ENCODE peak calls at places on chromosomes 6 and 20, in eight cellular contexts. One of them, this sample, is unnamed.

GRCh38 chr6:21691685-21692346 is 98.3 kb downstream of the SOX4 start:
- DNase-seq in mucosa of descending colon: no peak
- DNase-seq in testis: no peak
- DNase-seq in fibroblast of lung: no peak
- DNase-seq in HCT116: no peak
- DNase-seq in heart right ventricle: no peak
- DNase-seq in BJ: no peak
- DNase-seq in body of pancreas: no peak
- DNase-seq in this sample: no peak

GRCh38 chr6:88358846-88359245 is 192.7 kb upstream of the CNR1 start:
- DNase-seq in mucosa of descending colon: no peak
- DNase-seq in BJ: no peak
- DNase-seq in HCT116: no peak
- DNase-seq in heart right ventricle: no peak
- DNase-seq in body of pancreas: no peak
- DNase-seq in fibroblast of lung: peak; percentile 64
- DNase-seq in testis: no peak
- DNase-seq in this sample: no peak

GRCh38 chr6:139126255-139126654 is 8.6 kb upstream of the HECA start:
- DNase-seq in testis: peak; percentile 33
- DNase-seq in BJ: peak; percentile 62
- DNase-seq in fibroblast of lung: peak; percentile 83
- DNase-seq in heart right ventricle: no peak
- DNase-seq in body of pancreas: no peak
- DNase-seq in HCT116: no peak
- DNase-seq in mucosa of descending colon: no peak
- DNase-seq in this sample: no peak

GRCh38 chr20:19806806-19807691 is 49.0 kb downstream of the RIN2 start:
- DNase-seq in fibroblast of lung: peak; percentile 82
- DNase-seq in testis: no peak
- DNase-seq in mucosa of descending colon: peak; percentile 29
- DNase-seq in HCT116: no peak
- DNase-seq in body of pancreas: peak; percentile 34
- DNase-seq in BJ: no peak
- DNase-seq in heart right ventricle: no peak
- DNase-seq in this sample: no peak

GRCh38 chr6:41591859-41592502 is 45.8 kb downstream of the FOXP4 start:
- DNase-seq in mucosa of descending colon: peak; percentile 83
- DNase-seq in HCT116: peak; percentile 46
- DNase-seq in BJ: no peak
- DNase-seq in heart right ventricle: peak; percentile 73
- DNase-seq in body of pancreas: peak; percentile 82
- DNase-seq in fibroblast of lung: peak; percentile 32
- DNase-seq in testis: peak; percentile 86
- DNase-seq in this sample: no peak

GRCh38 chr6:37381579-37381978 is 27.8 kb downstream of the RNF8 start:
- DNase-seq in fibroblast of lung: peak; percentile 72
- DNase-seq in mucosa of descending colon: peak; percentile 24
- DNase-seq in heart right ventricle: no peak
- DNase-seq in body of pancreas: peak; percentile 38
- DNase-seq in testis: peak; percentile 33
- DNase-seq in BJ: peak; percentile 4
- DNase-seq in HCT116: peak; percentile 74
- DNase-seq in this sample: peak; percentile 61

GRCh38 chr6:134464690-134465411 is 146.9 kb upstream of the SGK1 start:
- DNase-seq in mucosa of descending colon: no peak
- DNase-seq in BJ: no peak
- DNase-seq in body of pancreas: no peak
- DNase-seq in fibroblast of lung: peak; percentile 97
- DNase-seq in HCT116: no peak
- DNase-seq in testis: no peak
- DNase-seq in heart right ventricle: no peak
- DNase-seq in this sample: peak; percentile 94

GRCh38 chr6:21792177-21792576 is 198.6 kb downstream of the SOX4 start:
- DNase-seq in HCT116: no peak
- DNase-seq in BJ: no peak
- DNase-seq in mucosa of descending colon: no peak
- DNase-seq in body of pancreas: no peak
- DNase-seq in testis: no peak
- DNase-seq in heart right ventricle: no peak
- DNase-seq in fibroblast of lung: no peak
- DNase-seq in this sample: no peak

GRCh38 chr6:10237284-10238043 is 177.4 kb downstream of the TFAP2A start:
- DNase-seq in HCT116: peak; percentile 86
- DNase-seq in mucosa of descending colon: peak; percentile 25
- DNase-seq in body of pancreas: no peak
- DNase-seq in fibroblast of lung: peak; percentile 59
- DNase-seq in BJ: peak; percentile 44
- DNase-seq in testis: no peak
- DNase-seq in heart right ventricle: no peak
- DNase-seq in this sample: peak; percentile 35

GRCh38 chr6:54525731-54526130 is 217.5 kb downstream of the TINAG start:
- DNase-seq in body of pancreas: no peak
- DNase-seq in mucosa of descending colon: no peak
- DNase-seq in fibroblast of lung: peak; percentile 86
- DNase-seq in testis: no peak
- DNase-seq in heart right ventricle: no peak
- DNase-seq in BJ: no peak
- DNase-seq in HCT116: peak; percentile 10
- DNase-seq in this sample: peak; percentile 0

GRCh38 chr6:143516700-143517446 is 5.4 kb upstream of the FUCA2 start:
- DNase-seq in BJ: no peak
- DNase-seq in mucosa of descending colon: no peak
- DNase-seq in fibroblast of lung: no peak
- DNase-seq in heart right ventricle: no peak
- DNase-seq in testis: no peak
- DNase-seq in HCT116: no peak
- DNase-seq in body of pancreas: no peak
- DNase-seq in this sample: no peak

GRCh38 chr6:2429460-2429859 is 184.1 kb upstream of the GMDS start:
- DNase-seq in mucosa of descending colon: no peak
- DNase-seq in heart right ventricle: no peak
- DNase-seq in body of pancreas: no peak
- DNase-seq in HCT116: no peak
- DNase-seq in fibroblast of lung: peak; percentile 50
- DNase-seq in testis: no peak
- DNase-seq in BJ: no peak
- DNase-seq in this sample: peak; percentile 23

GRCh38 chr20:44544178-44544719 is 22.4 kb upstream of the SERINC3 start:
- DNase-seq in BJ: no peak
- DNase-seq in fibroblast of lung: no peak
- DNase-seq in heart right ventricle: no peak
- DNase-seq in mucosa of descending colon: no peak
- DNase-seq in testis: no peak
- DNase-seq in HCT116: no peak
- DNase-seq in body of pancreas: no peak
- DNase-seq in this sample: no peak

GRCh38 chr6:35151472-35151871 is 10.3 kb upstream of the TCP11 start:
- DNase-seq in body of pancreas: no peak
- DNase-seq in fibroblast of lung: no peak
- DNase-seq in BJ: no peak
- DNase-seq in mucosa of descending colon: no peak
- DNase-seq in testis: no peak
- DNase-seq in heart right ventricle: no peak
- DNase-seq in HCT116: no peak
- DNase-seq in this sample: no peak

GRCh38 chr6:87925373-87926060 is 122.1 kb upstream of the SPACA1 start:
- DNase-seq in testis: no peak
- DNase-seq in BJ: no peak
- DNase-seq in mucosa of descending colon: peak; percentile 16
- DNase-seq in fibroblast of lung: no peak
- DNase-seq in body of pancreas: no peak
- DNase-seq in HCT116: no peak
- DNase-seq in heart right ventricle: no peak
- DNase-seq in this sample: no peak

GRCh38 chr6:107917468-107918375 is 40.3 kb downstream of the SEC63 start:
- DNase-seq in HCT116: peak; percentile 7
- DNase-seq in fibroblast of lung: no peak
- DNase-seq in mucosa of descending colon: no peak
- DNase-seq in heart right ventricle: no peak
- DNase-seq in testis: no peak
- DNase-seq in BJ: no peak
- DNase-seq in body of pancreas: no peak
- DNase-seq in this sample: no peak

GRCh38 chr6:117840541-117840983 is 66.5 kb upstream of the SLC35F1 start:
- DNase-seq in body of pancreas: no peak
- DNase-seq in testis: no peak
- DNase-seq in heart right ventricle: no peak
- DNase-seq in fibroblast of lung: peak; percentile 74
- DNase-seq in mucosa of descending colon: peak; percentile 33
- DNase-seq in HCT116: peak; percentile 68
- DNase-seq in BJ: no peak
- DNase-seq in this sample: no peak

GRCh38 chr6:38131527-38131965 is 312.0 kb downstream of the ZFAND3 start:
- DNase-seq in fibroblast of lung: peak; percentile 99
- DNase-seq in mucosa of descending colon: no peak
- DNase-seq in testis: peak; percentile 34
- DNase-seq in body of pancreas: no peak
- DNase-seq in BJ: peak; percentile 94
- DNase-seq in heart right ventricle: peak; percentile 30
- DNase-seq in HCT116: no peak
- DNase-seq in this sample: peak; percentile 41

GRCh38 chr20:45247860-45248259 is 6.5 kb downstream of the SLPI start:
- DNase-seq in heart right ventricle: no peak
- DNase-seq in testis: no peak
- DNase-seq in BJ: no peak
- DNase-seq in mucosa of descending colon: no peak
- DNase-seq in HCT116: no peak
- DNase-seq in body of pancreas: no peak
- DNase-seq in fibroblast of lung: no peak
- DNase-seq in this sample: no peak

GRCh38 chr6:2917801-2918495 is 14.8 kb upstream of the SERPINB9 start:
- DNase-seq in body of pancreas: no peak
- DNase-seq in testis: no peak
- DNase-seq in heart right ventricle: no peak
- DNase-seq in mucosa of descending colon: no peak
- DNase-seq in fibroblast of lung: no peak
- DNase-seq in HCT116: no peak
- DNase-seq in BJ: no peak
- DNase-seq in this sample: no peak

GRCh38 chr20:51400051-51400926 is 142.2 kb downstream of the NFATC2 start:
- DNase-seq in BJ: no peak
- DNase-seq in HCT116: no peak
- DNase-seq in mucosa of descending colon: peak; percentile 32
- DNase-seq in heart right ventricle: no peak
- DNase-seq in testis: no peak
- DNase-seq in fibroblast of lung: no peak
- DNase-seq in body of pancreas: no peak
- DNase-seq in this sample: no peak

GRCh38 chr20:13492001-13492480 is 146.7 kb downstream of the TASP1 start:
- DNase-seq in heart right ventricle: no peak
- DNase-seq in body of pancreas: no peak
- DNase-seq in fibroblast of lung: peak; percentile 81
- DNase-seq in BJ: peak; percentile 58
- DNase-seq in testis: peak; percentile 14
- DNase-seq in mucosa of descending colon: no peak
- DNase-seq in HCT116: no peak
- DNase-seq in this sample: no peak
- TF ChIP-seq CTCF in heart right ventricle: no peak
- TF ChIP-seq CTCF in body of pancreas: no peak
- TF ChIP-seq CTCF in fibroblast of lung: no peak
- TF ChIP-seq CTCF in BJ: peak; percentile 24
- TF ChIP-seq CTCF in testis: no peak
- TF ChIP-seq CTCF in mucosa of descending colon: no peak
- TF ChIP-seq CTCF in HCT116: no peak
- TF ChIP-seq CTCF in this sample: no peak

DNA sequence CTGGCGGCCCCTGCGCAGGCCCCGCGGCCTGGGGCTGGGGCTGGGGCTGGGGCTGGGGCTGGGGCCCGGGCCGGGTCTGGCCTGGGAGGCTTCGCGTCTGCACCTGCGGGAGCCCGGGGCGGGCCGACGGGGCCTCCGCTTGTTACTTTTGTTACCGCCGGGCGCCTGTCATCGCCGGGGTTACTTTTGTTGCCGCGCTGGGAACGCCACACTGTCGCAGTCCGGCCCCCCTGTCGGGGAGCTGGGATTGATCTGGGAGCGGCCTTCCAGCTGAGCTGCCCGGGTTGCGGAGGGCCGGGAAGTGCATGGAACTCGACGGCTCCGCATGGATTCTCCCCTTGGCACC is 703 bp downstream of the OGFR start:
- DNase-seq in fibroblast of lung: no peak
- DNase-seq in body of pancreas: peak; percentile 43
- DNase-seq in BJ: no peak
- DNase-seq in mucosa of descending colon: peak; percentile 36
- DNase-seq in testis: peak; percentile 40
- DNase-seq in heart right ventricle: no peak
- DNase-seq in HCT116: no peak
- DNase-seq in this sample: no peak
- H3K36me3 ChIP-seq in fibroblast of lung: peaks cover 27% of the 10 kb centered on the region
- H3K36me3 ChIP-seq in body of pancreas: peaks cover 10% of the 10 kb centered on the region
- H3K36me3 ChIP-seq in BJ: peaks cover 30% of the 10 kb centered on the region
- H3K36me3 ChIP-seq in mucosa of descending colon: no peaks in the 10 kb centered on the region
- H3K36me3 ChIP-seq in testis: no peaks in the 10 kb centered on the region
- H3K36me3 ChIP-seq in heart right ventricle: peaks cover 15% of the 10 kb centered on the region
- H3K36me3 ChIP-seq in HCT116: peaks cover 35% of the 10 kb centered on the region
- H3K36me3 ChIP-seq in this sample: peaks cover 4% of the 10 kb centered on the region

GRCh38 chr6:148885154-148885870 is 138.5 kb downstream of the UST start:
- DNase-seq in fibroblast of lung: peak; percentile 90
- DNase-seq in body of pancreas: no peak
- DNase-seq in testis: no peak
- DNase-seq in BJ: no peak
- DNase-seq in heart right ventricle: no peak
- DNase-seq in mucosa of descending colon: no peak
- DNase-seq in HCT116: no peak
- DNase-seq in this sample: no peak
- TF ChIP-seq CTCF in fibroblast of lung: no peak
- TF ChIP-seq CTCF in body of pancreas: no peak
- TF ChIP-seq CTCF in testis: no peak
- TF ChIP-seq CTCF in BJ: no peak
- TF ChIP-seq CTCF in heart right ventricle: no peak
- TF ChIP-seq CTCF in mucosa of descending colon: no peak
- TF ChIP-seq CTCF in HCT116: no peak
- TF ChIP-seq CTCF in this sample: no peak

GRCh38 chr6:152334555-152334954 is 302.6 kb downstream of the SYNE1 start:
- DNase-seq in fibroblast of lung: no peak
- DNase-seq in HCT116: no peak
- DNase-seq in BJ: no peak
- DNase-seq in heart right ventricle: no peak
- DNase-seq in testis: no peak
- DNase-seq in mucosa of descending colon: no peak
- DNase-seq in body of pancreas: no peak
- DNase-seq in this sample: no peak

GRCh38 chr6:152330984-152331383 is 306.2 kb downstream of the SYNE1 start:
- DNase-seq in mucosa of descending colon: no peak
- DNase-seq in HCT116: no peak
- DNase-seq in testis: no peak
- DNase-seq in BJ: no peak
- DNase-seq in heart right ventricle: no peak
- DNase-seq in fibroblast of lung: no peak
- DNase-seq in body of pancreas: no peak
- DNase-seq in this sample: no peak

DNA sequence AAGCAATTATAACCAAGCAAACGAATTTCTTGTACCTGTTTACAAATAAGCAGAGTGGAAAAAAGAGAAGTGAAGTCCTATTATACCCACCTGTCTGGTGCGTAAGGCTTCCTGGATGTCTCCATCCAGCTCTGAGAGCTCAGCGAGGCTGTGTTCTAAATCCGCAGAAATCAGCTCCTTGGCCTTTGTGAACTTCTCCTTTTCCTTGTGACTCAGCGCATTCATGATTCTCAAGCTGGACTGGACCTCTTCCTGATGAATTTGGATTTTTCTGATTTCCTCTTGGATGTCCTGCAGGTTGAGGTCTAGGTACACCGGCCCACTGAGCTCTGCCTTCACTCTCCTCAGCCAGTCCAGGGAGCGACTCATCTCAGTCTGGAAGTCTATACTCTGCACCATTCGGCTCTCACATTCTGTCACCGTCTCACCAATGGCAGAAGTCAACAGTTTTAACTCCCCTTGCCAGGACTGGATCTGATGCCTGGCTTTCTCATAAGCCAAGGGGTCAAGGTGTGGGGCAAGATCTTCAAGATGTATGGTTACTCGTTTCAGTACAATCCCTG is 307.4 kb downstream of the SYNE1 start:
- DNase-seq in testis: no peak
- DNase-seq in mucosa of descending colon: no peak
- DNase-seq in body of pancreas: no peak
- DNase-seq in fibroblast of lung: no peak
- DNase-seq in HCT116: no peak
- DNase-seq in heart right ventricle: no peak
- DNase-seq in BJ: no peak
- DNase-seq in this sample: no peak
- H3K36me3 ChIP-seq in testis: no peaks in the 10 kb centered on the region
- H3K36me3 ChIP-seq in mucosa of descending colon: no peaks in the 10 kb centered on the region
- H3K36me3 ChIP-seq in body of pancreas: peaks cover 22% of the 10 kb centered on the region
- H3K36me3 ChIP-seq in fibroblast of lung: peaks cover 3% of the 10 kb centered on the region
- H3K36me3 ChIP-seq in HCT116: no peaks in the 10 kb centered on the region
- H3K36me3 ChIP-seq in heart right ventricle: peaks cover 67% of the 10 kb centered on the region
- H3K36me3 ChIP-seq in BJ: peaks cover 13% of the 10 kb centered on the region
- H3K36me3 ChIP-seq in this sample: no peaks in the 10 kb centered on the region